ENCODE peak calls at places on chromosomes 5 and 9, in nine cellular contexts. Y is HL-60, U is GM23338, I is fibroblast of lung, C is ovary, N is left ventricle myocardium inferior, E is IMR-90, X is heart left ventricle, V is osteocyte. H is an unnamed sample.
A peak's percentile ranks its signal among the peaks of the same experiment; 100 is the strongest.

GRCh38 chr5:102196481-102196880 is 99.6 kb downstream of the SLCO4C1 start:
- DNase-seq in X (no peak), Y (no peak), U (no peak), I (no peak), V (no peak), E (no peak), N (no peak), C (no peak), H (no peak)

GRCh38 chr5:35134278-35135030 is 86.7 kb upstream of the AGXT2 start:
- DNase-seq in X (no peak), V (no peak), E (no peak), Y (no peak), C (no peak), N (no peak), I (no peak), U (no peak), H (no peak)

GRCh38 chr5:124504081-124504916 is 242.1 kb downstream of the ZNF608 start:
- DNase-seq in V (no peak), X (no peak), Y (no peak), I (peak; percentile 70), E (peak; percentile 11), U (no peak), N (no peak), C (no peak), H (peak; percentile 46)

GRCh38 chr9:89497181-89497963 is 541 bp downstream of the SEMA4D start:
- DNase-seq in C (no peak), E (no peak), U (peak; percentile 48), X (no peak), N (no peak), I (no peak), V (no peak), Y (peak; percentile 17), H (peak; percentile 69)

GRCh38 chr9:77968506-77968905 is 63.1 kb downstream of the GNAQ start:
- DNase-seq in Y (no peak), E (no peak), N (no peak), X (no peak), C (no peak), V (no peak), I (no peak), U (no peak), H (no peak)

GRCh38 chr5:73204302-73204701 is 31.3 kb downstream of the TMEM174 start:
- DNase-seq in C (no peak), Y (no peak), I (peak; percentile 28), N (no peak), E (no peak), X (no peak), U (no peak), V (no peak), H (no peak)

GRCh38 chr9:99092643-99093491 is 12.0 kb upstream of the TGFBR1 start:
- DNase-seq in U (no peak), E (no peak), C (no peak), I (no peak), Y (no peak), N (no peak), V (no peak), X (no peak), H (no peak)

GRCh38 chr5:6503342-6503741 is 54.7 kb downstream of the UBE2QL1 start:
- DNase-seq in I (no peak), V (no peak), Y (no peak), X (no peak), C (no peak), E (no peak), U (no peak), N (no peak), H (no peak)

GRCh38 chr5:95892784-95893354 is 68.8 kb downstream of the ELL2 start:
- DNase-seq in I (peak; percentile 34), V (no peak), C (no peak), X (no peak), U (peak; percentile 70), N (no peak), E (no peak), Y (peak; percentile 36), H (no peak)

GRCh38 chr5:6763191-6763590 is 50.0 kb downstream of the TENT4A start:
- DNase-seq in V (no peak), X (no peak), E (no peak), I (no peak), Y (no peak), C (no peak), N (no peak), U (no peak), H (no peak)

GRCh38 chr5:172868924-172869565 is 35.0 kb downstream of the ERGIC1 start:
- DNase-seq in E (peak; percentile 96), N (peak; percentile 81), V (peak; percentile 90), C (peak; percentile 92), X (peak; percentile 91), I (peak; percentile 94), U (no peak), Y (no peak), H (no peak)

GRCh38 chr9:36765468-36766341 is 193.0 kb downstream of the MELK start:
- DNase-seq in E (peak; percentile 35), X (peak; percentile 47), C (peak; percentile 83), N (peak; percentile 41), V (no peak), Y (peak; percentile 90), I (peak; percentile 22), U (peak; percentile 94), H (peak; percentile 95)

GRCh38 chr5:77921369-77921768 is 145.2 kb upstream of the TBCA start:
- DNase-seq in I (no peak), X (no peak), C (no peak), Y (no peak), V (no peak), N (no peak), U (no peak), E (no peak), H (no peak)

GRCh38 chr5:11385901-11386293 is 518.3 kb downstream of the CTNND2 start:
- DNase-seq in E (no peak), C (no peak), V (no peak), U (peak; percentile 93), Y (no peak), N (no peak), X (no peak), I (no peak), H (no peak)

GRCh38 chr5:127417534-127417933 is 99.9 kb upstream of the PRRC1 start:
- DNase-seq in E (no peak), N (no peak), I (no peak), U (no peak), Y (no peak), V (no peak), C (no peak), X (no peak), H (no peak)

DNA sequence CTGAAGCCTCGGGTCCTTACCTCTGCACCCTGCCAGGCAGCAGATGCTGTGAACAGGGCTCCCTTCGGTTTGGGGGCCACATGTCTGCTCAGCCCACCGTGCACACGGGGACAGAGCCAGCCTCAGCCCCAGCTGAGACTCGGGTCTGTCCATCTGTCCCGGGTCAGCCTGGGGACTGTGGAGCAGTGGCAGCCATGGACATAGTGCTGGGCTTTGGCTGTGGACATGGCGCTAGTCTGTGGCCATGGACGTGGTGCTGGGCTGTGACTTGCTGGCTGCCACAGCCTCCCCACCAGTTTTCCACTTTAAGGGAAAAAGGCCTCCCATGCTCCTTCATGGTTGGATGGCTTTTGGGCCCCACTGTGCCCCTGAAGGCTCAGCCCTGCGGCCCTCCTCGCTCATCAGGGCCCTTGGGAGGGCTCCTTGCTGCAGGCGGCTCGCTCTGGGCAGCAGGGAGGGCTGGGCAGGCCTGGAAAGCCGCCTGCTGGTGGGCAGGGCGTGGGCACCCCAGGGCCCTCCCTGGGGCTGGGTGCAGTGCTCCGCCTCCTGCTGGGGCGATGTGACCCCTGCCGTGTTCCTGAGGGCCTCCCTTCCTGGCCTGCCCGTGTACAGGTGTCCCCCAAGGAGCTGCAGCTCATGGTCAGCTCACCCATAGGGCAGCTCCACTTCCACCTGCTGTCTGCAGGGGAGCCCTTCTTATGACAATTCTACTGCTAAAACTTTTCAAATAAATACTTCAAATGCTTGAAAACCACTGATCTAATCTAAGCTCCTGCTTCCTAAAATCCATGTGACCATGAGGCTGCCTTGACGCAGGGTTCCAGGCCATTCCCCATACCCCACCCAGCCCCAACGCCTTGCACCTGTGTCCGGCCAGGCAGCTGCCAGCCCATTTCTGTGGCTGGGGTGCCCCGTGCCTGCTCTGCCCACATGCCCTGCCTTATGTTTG is 112.1 kb upstream of the LMX1B start:
- DNase-seq in U (no peak), V (no peak), X (no peak), N (no peak), I (no peak), E (no peak), Y (no peak), C (no peak), H (no peak)
- TF ChIP-seq CTCF in U (no peak), V (peak; percentile 8), X (no peak), N (no peak), I (no peak), E (no peak), Y (no peak), C (no peak), H (no peak)

DNA sequence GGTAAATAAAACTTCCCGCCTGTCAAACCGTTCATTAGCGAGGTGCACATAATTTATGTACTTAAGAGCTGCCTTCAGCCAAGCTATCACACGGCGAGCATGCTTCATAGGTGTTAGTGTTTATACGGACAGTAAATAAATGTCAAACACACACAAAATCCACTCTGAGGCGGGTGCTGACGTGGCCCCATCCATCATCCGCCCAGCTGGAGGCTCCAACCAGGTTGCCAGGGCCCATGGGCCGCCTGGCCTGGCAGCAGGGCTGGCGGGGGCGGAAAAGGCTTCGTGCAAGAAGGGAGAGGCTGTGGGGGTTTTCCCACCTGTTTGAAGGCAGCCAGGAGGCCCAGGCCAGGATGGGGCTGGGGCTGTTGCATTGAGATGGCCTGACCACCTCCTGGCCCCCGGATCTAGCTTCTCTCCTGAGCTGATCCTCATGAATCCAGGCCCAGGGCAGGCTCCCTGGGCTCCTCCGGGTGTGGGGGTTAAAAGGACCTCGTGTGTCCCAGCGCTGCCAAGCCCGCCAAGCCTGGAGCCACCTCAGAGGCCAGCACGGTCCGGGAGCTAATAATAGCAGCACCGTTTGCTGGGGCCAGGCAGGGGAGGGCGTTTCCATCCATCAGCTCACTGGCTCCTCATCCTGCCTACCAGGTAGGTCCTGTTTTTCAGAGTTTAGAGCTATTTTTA is 43.1 kb downstream of the BARX1 start:
- DNase-seq in E (peak; percentile 3), V (no peak), X (peak; percentile 59), C (no peak), N (peak; percentile 55), Y (no peak), I (no peak), U (peak; percentile 29), H (no peak)
- TF ChIP-seq CTCF in E (no peak), V (no peak), X (no peak), C (no peak), N (no peak), Y (no peak), I (no peak), U (no peak), H (no peak)

GRCh38 chr9:136502940-136503550 is 20.2 kb upstream of the SEC16A start:
- DNase-seq in I (no peak), C (no peak), X (no peak), Y (no peak), V (no peak), E (no peak), N (no peak), U (no peak), H (no peak)
- TF ChIP-seq CTCF in I (no peak), C (no peak), X (no peak), Y (no peak), V (no peak), E (no peak), N (no peak), U (peak; percentile 30), H (peak; percentile 7)

DNA sequence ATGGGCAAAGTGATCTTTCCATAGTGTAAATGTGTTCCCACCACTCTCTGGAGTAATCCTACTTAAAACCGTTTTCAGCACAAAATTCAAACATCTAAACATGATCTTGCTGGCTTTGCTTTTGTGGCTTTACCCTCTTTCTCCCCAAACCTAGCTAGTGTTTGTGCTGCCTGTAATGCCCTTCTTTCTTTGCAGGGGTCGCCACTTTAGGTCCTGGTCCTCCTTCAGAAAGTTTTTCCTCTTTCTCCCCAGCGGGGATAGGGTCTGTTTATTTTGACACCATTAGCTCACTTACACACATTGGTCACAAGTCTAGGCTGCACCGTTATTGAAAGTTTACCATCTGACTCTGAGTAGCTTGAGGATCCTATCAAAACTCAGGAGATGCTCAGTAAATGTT is 736 bp upstream of the HSD17B4 start:
- DNase-seq in X (no peak), Y (no peak), U (peak; percentile 57), I (no peak), V (no peak), E (no peak), C (no peak), N (no peak), H (no peak)
- TF ChIP-seq CTCF in X (no peak), Y (no peak), U (peak; percentile 63), I (no peak), V (no peak), E (no peak), C (no peak), N (no peak), H (peak; percentile 10)